ENCODE peak calls at places on chromosomes 12 and 14, in nine cellular contexts. H is fibroblast of lung, B is GM13977, G is astrocyte of the spinal cord, V is esophagus muscularis mucosa, I is WTC11, O is foreskin keratinocyte, W is AG09309, R is Calu3. Q is an unnamed sample.

GRCh38 chr12:57939291-57939690 is 2.1 kb upstream of the ATP23 start:
- DNase-seq in H (no peak), V (no peak), I (no peak), B (no peak), W (no peak), G (no peak), R (no peak), O (peak), Q (peak)

GRCh38 chr14:58467575-58467974 is 40.1 kb downstream of the KIAA0586 start:
- DNase-seq in H (no peak), W (no peak), B (no peak), G (no peak), R (no peak), I (no peak), V (no peak), O (no peak), Q (no peak)

GRCh38 chr14:91395998-91396660 is 21.5 kb downstream of the CCDC88C start:
- DNase-seq in B (no peak), W (no peak), G (no peak), V (no peak), H (peak), I (no peak), R (no peak), O (peak), Q (no peak)

GRCh38 chr14:65975865-65976264 is 510.3 kb upstream of the CCDC196 start:
- DNase-seq in H (no peak), I (no peak), V (no peak), R (no peak), W (no peak), O (no peak), G (no peak), B (no peak), Q (no peak)

GRCh38 chr12:110688446-110689001 is 391 bp downstream of the HVCN1 start:
- DNase-seq in I (no peak), O (peak), R (no peak), V (no peak), B (no peak), H (no peak), W (no peak), G (no peak), Q (no peak)

GRCh38 chr12:74541074-74541473 is 3.4 kb downstream of the ATXN7L3B start:
- DNase-seq in V (no peak), H (no peak), G (no peak), R (no peak), I (peak), O (no peak), W (no peak), B (no peak), Q (no peak)

GRCh38 chr14:100871234-100872186 is 32.0 kb downstream of the RTL1 start:
- DNase-seq in V (no peak), I (no peak), R (no peak), B (no peak), G (peak), H (peak), W (no peak), O (peak), Q (peak)

GRCh38 chr12:8564656-8565055 is 24.0 kb upstream of the CLEC4E start:
- DNase-seq in G (no peak), W (no peak), V (peak), B (no peak), I (peak), O (no peak), H (no peak), R (peak), Q (no peak)

GRCh38 chr14:73250781-73251500 is 13.6 kb downstream of the PAPLN start:
- DNase-seq in G (no peak), O (no peak), V (no peak), B (no peak), H (no peak), W (no peak), I (no peak), R (no peak), Q (no peak)

GRCh38 chr12:69329669-69330428 is 18.3 kb upstream of the LYZ start:
- DNase-seq in O (no peak), R (no peak), W (no peak), G (no peak), V (no peak), H (no peak), I (no peak), B (no peak), Q (no peak)

GRCh38 chr14:70735043-70735442 is 74.3 kb downstream of the MAP3K9 start:
- DNase-seq in I (no peak), W (no peak), B (no peak), H (no peak), V (no peak), G (no peak), R (no peak), O (no peak), Q (no peak)

DNA sequence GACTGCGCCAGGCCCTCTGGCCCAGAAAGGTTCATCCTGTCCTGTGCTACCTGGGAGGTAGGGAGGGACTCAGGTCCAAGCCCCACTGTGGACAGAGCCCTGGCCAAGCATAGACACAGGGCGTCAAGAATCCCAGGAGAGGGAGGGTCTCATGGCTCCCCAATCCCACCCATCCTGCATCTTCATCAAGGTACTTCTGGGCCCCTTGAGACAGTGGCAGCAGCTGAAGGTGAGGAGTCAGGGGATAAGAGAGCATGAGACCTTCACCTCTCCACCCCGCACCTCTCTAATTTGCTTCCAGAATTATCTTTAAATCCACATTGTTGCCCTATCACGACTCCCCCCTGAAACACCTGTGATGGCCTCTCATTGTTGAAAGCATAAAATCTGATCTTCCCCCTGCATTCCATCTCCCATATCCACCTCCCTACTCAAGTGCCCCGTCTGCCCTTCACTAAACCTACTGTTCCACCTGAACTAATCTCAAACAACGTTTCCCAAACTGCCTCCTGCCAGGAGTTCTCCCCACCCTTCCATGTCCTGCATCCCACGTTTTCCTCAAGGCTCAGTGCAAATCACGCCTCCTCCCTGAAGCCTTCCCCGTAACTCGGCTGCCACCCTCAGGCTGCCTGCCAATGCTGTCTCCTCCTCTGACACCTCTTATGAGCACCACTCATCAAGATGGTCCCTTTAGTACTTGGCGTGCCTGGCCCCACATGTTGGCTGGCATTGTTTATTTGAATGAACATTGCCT is 27.1 kb downstream of the KRT18 start:
- DNase-seq in G (no peak), V (no peak), R (peak), H (no peak), I (peak), O (peak), W (no peak), B (no peak), Q (peak)
- TF ChIP-seq CTCF in G (no peak), V (no peak), R (no peak), H (no peak), I (no peak), O (peak), W (peak), B (no peak), Q (peak)

GRCh38 chr14:103521438-103521961 is 1.1 kb downstream of the CKB start:
- DNase-seq in I (peak), R (no peak), W (no peak), G (no peak), V (no peak), H (no peak), B (peak), O (no peak), Q (no peak)

GRCh38 chr14:103522028-103522581 is 525 bp downstream of the CKB start:
- DNase-seq in R (no peak), H (no peak), W (no peak), O (no peak), B (peak), G (no peak), I (peak), V (no peak), Q (no peak)

GRCh38 chr14:103520269-103520656 is 2.4 kb downstream of the CKB start:
- DNase-seq in W (no peak), G (no peak), V (no peak), I (no peak), R (no peak), O (no peak), B (peak), H (no peak), Q (no peak)

GRCh38 chr14:103519837-103520212 is 2.8 kb downstream of the CKB start:
- DNase-seq in R (no peak), W (no peak), O (no peak), B (no peak), H (no peak), G (no peak), V (no peak), I (no peak), Q (no peak)

DNA sequence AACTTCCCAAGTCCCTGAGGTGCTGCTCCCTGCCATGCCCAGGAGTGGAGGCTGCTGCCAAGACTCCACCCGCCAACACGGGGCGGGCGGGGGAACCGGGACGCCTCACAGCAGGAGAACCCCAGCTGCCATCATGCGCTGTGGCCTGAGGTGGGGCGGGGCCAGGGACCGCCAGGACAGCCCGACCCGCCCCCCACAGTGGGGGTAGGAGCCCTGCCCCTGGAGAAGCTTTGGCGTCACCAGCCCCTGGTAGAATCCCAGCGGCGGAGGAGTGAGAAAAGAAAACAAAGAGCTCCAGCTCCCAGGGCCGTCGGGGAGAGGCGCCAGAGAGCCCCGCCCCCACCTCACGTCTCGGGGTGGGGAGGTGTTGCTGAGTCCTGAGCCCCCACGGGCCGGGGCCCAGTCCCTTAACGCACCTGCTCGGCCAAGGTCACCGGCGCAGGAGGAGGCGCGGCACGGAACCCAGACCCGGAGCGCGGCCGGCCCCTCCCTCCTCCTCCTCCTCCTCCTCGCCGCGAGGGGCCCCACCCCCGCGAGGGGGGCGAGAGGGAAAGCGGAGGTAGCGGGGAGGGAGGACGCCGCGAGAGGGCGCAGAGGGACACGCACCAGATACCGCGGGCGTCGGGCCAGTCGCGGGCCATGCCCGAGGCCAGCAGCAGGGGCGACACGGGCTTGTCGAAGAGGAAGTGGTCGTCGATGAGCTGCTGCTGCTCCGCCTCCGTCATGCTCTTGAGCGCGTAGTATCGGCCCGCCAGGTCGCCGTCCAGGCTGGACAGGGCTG is 1.8 kb downstream of the CKB start:
- DNase-seq in B (peak), G (peak), H (peak), V (no peak), I (peak), O (no peak), W (no peak), R (peak), Q (peak)
- TF ChIP-seq CTCF in B (peak), G (peak), H (peak), V (peak), I (peak), O (peak), W (peak), R (peak), Q (peak)

GRCh38 chr12:106908561-106908960 is 47.1 kb upstream of the TMEM263 start:
- DNase-seq in R (no peak), I (no peak), O (no peak), H (no peak), V (no peak), B (no peak), G (no peak), W (no peak), Q (no peak)

GRCh38 chr12:106906715-106907114 is 49.0 kb upstream of the TMEM263 start:
- DNase-seq in O (no peak), V (no peak), G (no peak), W (no peak), B (no peak), I (no peak), H (no peak), R (no peak), Q (no peak)

GRCh38 chr12:106910202-106910601 is 45.5 kb upstream of the TMEM263 start:
- DNase-seq in O (no peak), B (no peak), H (no peak), I (no peak), R (no peak), W (no peak), V (no peak), G (no peak), Q (no peak)

GRCh38 chr12:106907846-106908245 is 47.9 kb upstream of the TMEM263 start:
- DNase-seq in B (no peak), G (no peak), W (no peak), V (no peak), H (no peak), I (no peak), R (no peak), O (no peak), Q (no peak)

DNA sequence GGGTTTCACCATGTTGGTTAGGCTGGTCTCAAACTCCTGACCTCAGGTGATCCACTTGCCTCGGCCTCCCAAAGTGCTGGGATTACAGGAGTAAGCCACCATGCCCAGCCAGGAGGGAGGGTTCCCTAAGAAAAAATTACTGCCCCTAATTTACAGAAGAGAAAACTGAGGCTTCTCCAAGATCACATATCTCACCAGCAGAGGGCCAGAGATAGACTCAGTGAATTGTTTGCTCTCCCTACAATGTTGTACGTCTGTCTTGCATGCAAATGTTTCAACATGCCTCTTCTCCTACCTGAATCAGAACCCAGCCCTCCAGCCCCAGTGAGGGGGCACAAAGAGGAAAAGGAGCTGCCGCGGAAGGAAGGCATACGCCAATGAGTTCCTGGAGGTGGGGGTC is 48.3 kb upstream of the TMEM263 start:
- DNase-seq in G (no peak), V (no peak), W (no peak), O (no peak), I (no peak), H (no peak), B (no peak), R (no peak), Q (no peak)
- TF ChIP-seq CTCF in G (no peak), V (no peak), W (no peak), O (peak), I (no peak), H (no peak), B (peak), R (peak), Q (no peak)

GRCh38 chr14:23362200-23362599 is 2.8 kb downstream of the EFS start:
- DNase-seq in R (no peak), H (peak), B (no peak), V (no peak), I (no peak), O (no peak), G (peak), W (no peak), Q (no peak)
- TF ChIP-seq CTCF in R (no peak), H (peak), B (no peak), V (peak), I (no peak), O (peak), G (peak), W (peak), Q (no peak)

GRCh38 chr14:54509546-54510501 is at the start of gene CGRRF1:
- DNase-seq in G (peak), V (peak), O (peak), R (peak), I (peak), W (peak), B (peak), H (peak), Q (peak)
- TF ChIP-seq CTCF in G (peak), V (peak), O (peak), R (peak), I (peak), W (peak), B (peak), H (peak), Q (peak)

GRCh38 chr12:108129017-108129812 is at the start of gene WSCD2:
- DNase-seq in R (peak), W (no peak), O (no peak), I (peak), B (peak), V (no peak), H (peak), G (peak), Q (no peak)
- TF ChIP-seq CTCF in R (no peak), W (no peak), O (no peak), I (no peak), B (no peak), V (peak), H (no peak), G (peak), Q (no peak)

DNA sequence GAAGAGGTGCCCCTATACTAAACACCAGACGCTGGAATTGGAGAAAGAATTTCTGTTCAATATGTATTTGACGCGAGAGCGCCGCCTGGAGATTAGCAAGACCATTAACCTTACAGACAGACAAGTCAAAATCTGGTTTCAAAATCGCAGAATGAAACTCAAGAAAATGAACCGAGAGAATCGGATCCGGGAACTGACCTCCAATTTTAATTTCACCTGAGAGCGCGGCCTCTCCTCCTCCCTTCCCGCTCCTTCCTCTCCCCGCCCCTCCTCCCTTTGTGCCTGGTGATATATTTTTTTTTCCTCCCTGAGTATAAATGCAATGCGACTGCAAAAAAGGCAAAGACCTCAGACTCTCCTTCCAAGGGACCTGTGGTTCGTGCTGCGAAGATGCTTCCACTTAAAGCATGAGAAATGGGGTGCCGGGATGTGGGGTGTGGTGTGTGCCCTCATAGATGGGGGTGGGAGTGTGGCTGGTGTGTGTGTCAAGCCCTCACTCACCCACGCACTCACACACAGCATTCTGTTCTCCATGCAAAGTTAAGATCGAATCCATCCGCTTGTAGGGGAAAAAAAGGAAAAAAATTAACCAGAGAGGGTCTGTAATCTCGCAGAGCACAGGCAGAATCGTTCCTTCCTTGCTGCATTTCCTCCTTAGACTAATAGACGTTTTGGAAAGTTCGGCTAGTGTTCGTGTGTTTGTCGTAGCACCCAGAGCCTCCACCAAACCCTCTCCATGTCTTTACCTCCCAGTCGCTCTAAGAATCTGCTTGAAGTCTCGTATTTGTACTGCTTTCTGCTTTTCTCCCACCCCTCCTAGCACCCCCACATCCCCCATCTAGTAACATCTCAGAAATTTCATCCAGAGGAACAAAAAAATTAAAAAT is 4.5 kb downstream of the HOXC10 start:
- DNase-seq in G (peak), W (no peak), B (peak), H (no peak), V (no peak), R (peak), I (no peak), O (peak), Q (peak)
- TF ChIP-seq CTCF in G (peak), W (peak), B (peak), H (peak), V (peak), R (peak), I (no peak), O (peak), Q (peak)